ENCODE peak calls at places on chromosomes 13 and 19, in four cellular contexts. T is NCI-H2081, Z is head of caudate nucleus, L is tibial nerve. I is an unnamed sample.

GRCh38 chr13:42832341-42833153 is 51.2 kb downstream of the FAM216B start:
- DNase-seq in T (no peak), Z (no peak), L (no peak), I (peak)

GRCh38 chr13:28429685-28430290 is 65.1 kb downstream of the FLT1 start:
- DNase-seq in T (no peak), Z (no peak), L (no peak), I (no peak)

GRCh38 chr13:24506698-24507335 is 5.8 kb downstream of the PARP4 start:
- DNase-seq in T (no peak), Z (no peak), L (no peak), I (no peak)

GRCh38 chr13:24168392-24168750 is 7.9 kb downstream of the SPATA13 start:
- DNase-seq in T (no peak), Z (no peak), L (no peak), I (no peak)

GRCh38 chr19:50268046-50268445 is 61.1 kb downstream of the KCNC3 start:
- DNase-seq in T (no peak), Z (peak), L (no peak), I (no peak)

GRCh38 chr13:108402850-108403249 is 133.3 kb downstream of the TNFSF13B start:
- DNase-seq in T (no peak), Z (no peak), L (no peak), I (no peak)

GRCh38 chr13:38921081-38921480 is 69.5 kb downstream of the STOML3 start:
- DNase-seq in T (no peak), Z (no peak), L (no peak), I (no peak)

GRCh38 chr19:1267441-1268391 is 1.4 kb upstream of the CIRBP start:
- DNase-seq in T (peak), Z (no peak), L (no peak), I (no peak)

GRCh38 chr19:31113250-31113685 is 236.0 kb downstream of the TSHZ3 start:
- DNase-seq in T (no peak), Z (no peak), L (no peak), I (peak)

GRCh38 chr13:66405908-66406802 is 824.0 kb downstream of the PCDH9 start:
- DNase-seq in T (no peak), Z (no peak), L (no peak), I (no peak)

GRCh38 chr13:34698953-34699352 is 243.1 kb upstream of the NBEA start:
- DNase-seq in T (no peak), Z (no peak), L (no peak), I (no peak)

GRCh38 chr13:29676535-29676934 is 81.0 kb upstream of the SLC7A1 start:
- DNase-seq in T (no peak), Z (no peak), L (no peak), I (peak)

GRCh38 chr19:37128821-37129177 is 43.7 kb downstream of the ZNF585A start:
- DNase-seq in T (no peak), Z (no peak), L (no peak), I (no peak)

GRCh38 chr19:3507371-3508120 is 1.4 kb downstream of the FZR1 start:
- DNase-seq in T (peak), Z (peak), L (no peak), I (no peak)

GRCh38 chr13:111904701-111905608 is 162.0 kb upstream of the SOX1 start:
- DNase-seq in T (no peak), Z (peak), L (no peak), I (peak)

GRCh38 chr13:40191186-40191980 is 475.1 kb downstream of the FOXO1 start:
- DNase-seq in T (no peak), Z (no peak), L (no peak), I (no peak)

GRCh38 chr13:35392768-35393167 is 83.7 kb downstream of the MAB21L1 start:
- DNase-seq in T (no peak), Z (no peak), L (no peak), I (no peak)

GRCh38 chr19:42197375-42197817 is 20.1 kb downstream of the DEDD2 start:
- DNase-seq in T (no peak), Z (no peak), L (no peak), I (no peak)

GRCh38 chr19:33460221-33460908 is 61.2 kb downstream of the PEPD start:
- DNase-seq in T (no peak), Z (no peak), L (no peak), I (no peak)

GRCh38 chr19:48913114-48913513 is 13.0 kb downstream of the NUCB1 start:
- DNase-seq in T (no peak), Z (no peak), L (no peak), I (no peak)

GRCh38 chr13:20006206-20006605 is 47.7 kb downstream of the ZMYM2 start:
- DNase-seq in T (no peak), Z (no peak), L (no peak), I (no peak)

GRCh38 chr19:7877249-7877836 is 3.2 kb upstream of the PRR36 start:
- DNase-seq in T (no peak), Z (no peak), L (no peak), I (no peak)

GRCh38 chr13:77215543-77215942 is 111.4 kb downstream of the MYCBP2 start:
- DNase-seq in T (no peak), Z (no peak), L (no peak), I (no peak)

GRCh38 chr19:18908917-18909619 is 10.1 kb downstream of the COPE start:
- DNase-seq in T (no peak), Z (no peak), L (no peak), I (no peak)

GRCh38 chr19:7360393-7360984 is 11.8 kb downstream of the ARHGEF18 start:
- DNase-seq in T (no peak), Z (no peak), L (no peak), I (no peak)

GRCh38 chr13:97325738-97326137 is 103.6 kb downstream of the MBNL2 start:
- DNase-seq in T (no peak), Z (no peak), L (no peak), I (no peak)

GRCh38 chr13:102589291-102589822 is 7.4 kb upstream of the TPP2 start:
- DNase-seq in T (no peak), Z (no peak), L (no peak), I (no peak)

GRCh38 chr19:11223208-11223607 is 16.2 kb upstream of the ANGPTL8 start:
- DNase-seq in T (no peak), Z (no peak), L (no peak), I (no peak)

GRCh38 chr19:30063184-30064020 is 121.4 kb downstream of the URI1 start:
- DNase-seq in T (no peak), Z (peak), L (no peak), I (peak)

GRCh38 chr13:24215732-24216131 is 55.2 kb downstream of the SPATA13 start:
- DNase-seq in T (no peak), Z (no peak), L (no peak), I (peak)

GRCh38 chr19:53388168-53388567 is 6.8 kb upstream of the ZNF765 start:
- DNase-seq in T (no peak), Z (no peak), L (no peak), I (no peak)

GRCh38 chr13:113033498-113033897 is 64.5 kb downstream of the MCF2L start:
- DNase-seq in T (no peak), Z (no peak), L (no peak), I (no peak)

GRCh38 chr19:46859637-46860124 is 1.1 kb upstream of the ARHGAP35 start:
- DNase-seq in T (peak), Z (peak), L (peak), I (no peak)

GRCh38 chr13:45373116-45373606 is 32.2 kb upstream of the TPT1 start:
- DNase-seq in T (no peak), Z (no peak), L (no peak), I (no peak)

GRCh38 chr19:50772408-50773311 is 2.4 kb downstream of the GPR32 start:
- DNase-seq in T (no peak), Z (no peak), L (no peak), I (no peak)

GRCh38 chr13:106122234-106122633 is 413.2 kb downstream of the EFNB2 start:
- DNase-seq in T (no peak), Z (no peak), L (no peak), I (no peak)